ENCODE peak calls at places on chromosomes 12 and 14, in seven cellular contexts. V is activated CD4-positive, alpha-beta T cell treated with anti-CD3 and anti-CD28 coated beads, Interleukin-2, amount 10 ng/mL, durations not matched to agents 7 days and 5 days; P is GM12891; I is H9; T is fibroblast of the conjunctiva; Q is nucleus accumbens; J is GM13977. R is an unnamed sample.

GRCh38 chr14:47044841-47045240 is 393.3 kb upstream of the RPL10L start:
- DNase-seq in V (no peak), Q (no peak), J (no peak), P (no peak), I (peak; percentile 70), T (no peak), R (peak; percentile 31)

GRCh38 chr12:2061402-2061801 is 8.6 kb downstream of the CACNA1C start:
- DNase-seq in Q (no peak), T (no peak), P (no peak), I (no peak), J (no peak), V (no peak), R (no peak)

GRCh38 chr14:47919334-47919846 is 244.0 kb upstream of the MDGA2 start:
- DNase-seq in V (no peak), Q (no peak), I (no peak), J (no peak), T (no peak), P (no peak), R (no peak)

GRCh38 chr14:54703724-54704123 is 136.8 kb downstream of the SAMD4A start:
- DNase-seq in P (no peak), J (no peak), T (no peak), Q (no peak), I (no peak), V (no peak), R (no peak)

GRCh38 chr12:25424186-25424854 is 128.8 kb downstream of the LMNTD1 start:
- DNase-seq in P (no peak), T (peak; percentile 8), V (no peak), Q (no peak), J (no peak), I (no peak), R (no peak)

GRCh38 chr14:63438065-63438757 is 105.0 kb downstream of the PPP2R5E start:
- DNase-seq in T (peak; percentile 94), J (no peak), I (no peak), Q (no peak), V (peak; percentile 69), P (no peak), R (no peak)

GRCh38 chr12:112564160-112564559 is 145.4 kb downstream of the PTPN11 start:
- DNase-seq in Q (no peak), J (no peak), V (no peak), I (no peak), T (no peak), P (no peak), R (peak; percentile 25)

GRCh38 chr12:15520083-15520482 is 197.8 kb downstream of the PTPRO start:
- DNase-seq in P (no peak), J (no peak), Q (no peak), T (no peak), I (peak; percentile 40), V (no peak), R (peak; percentile 20)

GRCh38 chr14:61395115-61395725 is 73.8 kb downstream of the PRKCH start:
- DNase-seq in I (no peak), V (no peak), P (no peak), J (no peak), Q (no peak), T (no peak), R (no peak)

GRCh38 chr14:92645841-92646478 is 102.5 kb downstream of the LGMN start:
- DNase-seq in V (no peak), P (no peak), J (no peak), Q (no peak), I (no peak), T (no peak), R (no peak)

GRCh38 chr12:106601031-106601430 is 18.2 kb downstream of the RFX4 start:
- DNase-seq in P (no peak), I (peak; percentile 84), V (no peak), T (no peak), Q (no peak), J (no peak), R (peak; percentile 56)

GRCh38 chr14:91897121-91897701 is 29.9 kb upstream of the TC2N start:
- DNase-seq in I (no peak), J (no peak), V (no peak), Q (peak; percentile 71), P (no peak), T (no peak), R (no peak)

GRCh38 chr14:59275668-59276067 is 87.2 kb downstream of the DAAM1 start:
- DNase-seq in I (no peak), P (peak; percentile 15), J (peak; percentile 57), Q (no peak), T (peak; percentile 66), V (no peak), R (no peak)

GRCh38 chr12:51222461-51222860 is 4.6 kb upstream of the POU6F1 start:
- DNase-seq in J (no peak), T (no peak), V (no peak), Q (no peak), I (no peak), P (no peak), R (no peak)

GRCh38 chr12:79983492-79983891 is 48.6 kb upstream of the PPP1R12A start:
- DNase-seq in V (no peak), T (peak; percentile 41), J (no peak), I (no peak), P (no peak), Q (no peak), R (no peak)

R was measured in WTC11.